ENCODE peak calls at places on chromosome 10, in five cellular contexts. B is epithelial cell of prostate; O is effector memory CD4-positive, alpha-beta T cell; X is gastrocnemius medialis; Z is ovary. U is an unnamed sample.
A peak's percentile ranks its signal among the peaks of the same experiment; 100 is the strongest.

GRCh38 chr10:124461642-124462347 is at the start of gene LHPP:
- DNase-seq in B (peak; percentile 24), O (peak; percentile 74), X (peak; percentile 51), Z (peak; percentile 75), U (peak; percentile 79)

GRCh38 chr10:13536674-13537366 is 8.0 kb upstream of the BEND7 start:
- DNase-seq in B (no peak), O (no peak), X (no peak), Z (no peak), U (no peak)

GRCh38 chr10:86613905-86614304 is 40.4 kb upstream of the OPN4 start:
- DNase-seq in B (peak; percentile 54), O (no peak), X (no peak), Z (no peak), U (peak; percentile 58)

GRCh38 chr10:128916339-128916738 is 550.7 kb upstream of the MGMT start:
- DNase-seq in B (no peak), O (no peak), X (no peak), Z (no peak), U (no peak)

GRCh38 chr10:54985732-54986131 is 184.7 kb upstream of the PCDH15 start:
- DNase-seq in B (no peak), O (no peak), X (no peak), Z (no peak), U (no peak)

GRCh38 chr10:122288917-122289316 is 17.8 kb downstream of the BTBD16 start:
- DNase-seq in B (no peak), O (no peak), X (no peak), Z (no peak), U (no peak)

GRCh38 chr10:78306358-78306757 is 272.7 kb downstream of the RPS24 start:
- DNase-seq in B (no peak), O (no peak), X (no peak), Z (no peak), U (no peak)

GRCh38 chr10:24118246-24118645 is 90.7 kb upstream of the KIAA1217 start:
- DNase-seq in B (no peak), O (no peak), X (no peak), Z (no peak), U (no peak)

GRCh38 chr10:130763491-130763890 is 548.0 kb downstream of the TCERG1L start:
- DNase-seq in B (no peak), O (no peak), X (no peak), Z (no peak), U (no peak)

GRCh38 chr10:132540456-132540855 is 2.9 kb downstream of the INPP5A start:
- DNase-seq in B (no peak), O (no peak), X (no peak), Z (peak; percentile 51), U (no peak)
- H3K27ac ChIP-seq in B (no peak overlapping the region), O (peak overlapping the region; percentile 72), X (peak overlapping the region; percentile 93), Z (no peak overlapping the region), U (no peak overlapping the region)

DNA sequence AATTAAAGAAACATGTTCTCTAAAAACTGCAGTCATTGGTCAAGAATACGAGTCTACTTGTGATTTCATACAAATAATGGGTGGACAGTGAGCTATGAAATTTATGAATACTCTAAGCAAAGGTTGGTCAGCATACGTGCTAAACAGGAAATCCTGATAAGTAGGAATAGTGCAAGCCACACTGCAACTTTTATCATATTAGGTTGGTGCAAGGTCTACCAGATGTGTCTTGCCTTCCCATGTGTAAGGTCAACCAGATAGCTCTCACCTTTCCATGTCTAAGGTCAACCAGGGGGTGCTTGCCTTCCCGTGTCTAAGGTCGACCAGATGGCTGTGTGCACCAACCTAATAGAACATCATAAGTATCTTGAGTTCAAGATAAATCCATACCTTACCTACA is 2.0 kb upstream of the ITGB1 start:
- DNase-seq in B (no peak), O (no peak), X (no peak), Z (no peak), U (no peak)
- H3K27ac ChIP-seq in B (peak overlapping the region; percentile 96), O (no peak overlapping the region), X (peak overlapping the region; percentile 93), Z (no peak overlapping the region), U (peak overlapping the region; percentile 97)

GRCh38 chr10:100531761-100532160 is 2.1 kb upstream of the NDUFB8 start:
- DNase-seq in B (no peak), O (no peak), X (no peak), Z (no peak), U (no peak)

GRCh38 chr10:100522945-100523344 is 3.3 kb upstream of the SEC31B start:
- DNase-seq in B (no peak), O (no peak), X (no peak), Z (no peak), U (no peak)

GRCh38 chr10:100529473-100530298 is at the start of gene NDUFB8:
- DNase-seq in B (no peak), O (peak; percentile 80), X (peak; percentile 78), Z (peak; percentile 90), U (peak; percentile 76)

GRCh38 chr10:100528885-100529472 is 692 bp downstream of the NDUFB8 start:
- DNase-seq in B (no peak), O (no peak), X (peak; percentile 46), Z (no peak), U (no peak)

GRCh38 chr10:100528123-100528884 is 1.4 kb downstream of the NDUFB8 start:
- DNase-seq in B (no peak), O (no peak), X (no peak), Z (no peak), U (no peak)
- H3K27ac ChIP-seq in B (peak overlapping the region; percentile 32), O (peak overlapping the region; percentile 85), X (peak overlapping the region; percentile 86), Z (peak overlapping the region; percentile 71), U (peak overlapping the region; percentile 80)

DNA sequence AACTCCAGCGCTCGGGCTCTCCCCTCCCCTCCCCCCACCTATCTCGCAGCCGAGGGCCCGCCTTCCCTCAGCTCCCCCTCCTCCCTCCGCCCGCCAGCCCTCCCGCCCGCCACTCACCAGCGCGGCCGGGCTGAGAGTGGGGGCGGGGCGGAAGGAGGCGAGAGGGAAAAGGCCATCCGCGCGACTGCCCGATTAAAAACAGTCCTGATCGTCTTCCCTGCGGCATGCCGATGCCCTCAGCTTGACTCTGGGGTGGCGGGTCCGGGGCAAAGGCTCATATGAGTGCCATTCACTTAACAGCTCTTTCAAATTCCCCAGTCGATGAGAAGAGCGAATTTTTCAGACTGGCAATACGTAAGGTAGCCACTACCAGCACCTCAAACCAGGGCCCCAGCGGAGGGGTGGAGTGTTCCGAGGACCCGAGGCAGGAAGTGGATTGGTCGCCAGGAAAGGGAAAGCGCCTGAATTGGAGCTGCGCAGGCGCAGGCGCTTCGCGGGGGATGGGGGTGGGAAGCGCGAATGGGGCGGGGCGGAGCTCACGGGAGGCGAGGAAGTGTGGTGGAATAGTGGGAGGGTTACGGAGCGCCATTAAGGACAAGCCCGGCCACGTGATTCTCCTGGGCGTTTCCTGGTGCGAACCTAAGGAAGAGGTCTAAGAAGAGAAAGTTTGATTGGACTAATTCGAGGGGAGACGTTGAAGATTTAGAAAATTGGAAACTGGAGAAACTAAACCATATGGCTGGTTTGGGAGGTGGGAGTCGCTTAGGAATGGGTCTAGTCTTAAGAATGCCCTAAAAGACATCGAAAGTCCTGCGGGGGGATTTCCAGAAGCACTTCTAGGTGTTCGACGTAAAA is at the start of gene UPF2:
- DNase-seq in B (peak; percentile 90), O (peak; percentile 95), X (peak; percentile 98), Z (peak; percentile 98), U (peak; percentile 96)
- H3K27ac ChIP-seq in B (peak within 1 kb of the TSS; percentile 92), O (peak within 1 kb of the TSS; percentile 99), X (peak within 1 kb of the TSS; percentile 95), Z (peak within 1 kb of the TSS; percentile 97), U (peak within 1 kb of the TSS; percentile 100)

GRCh38 chr10:110078317-110078716 is 70.5 kb downstream of the ADD3 start:
- DNase-seq in B (no peak), O (no peak), X (no peak), Z (no peak), U (no peak)
- H3K27ac ChIP-seq in B (no peak overlapping the region), O (peak overlapping the region; percentile 48), X (peak overlapping the region; percentile 45), Z (peak overlapping the region; percentile 32), U (no peak overlapping the region)

DNA sequence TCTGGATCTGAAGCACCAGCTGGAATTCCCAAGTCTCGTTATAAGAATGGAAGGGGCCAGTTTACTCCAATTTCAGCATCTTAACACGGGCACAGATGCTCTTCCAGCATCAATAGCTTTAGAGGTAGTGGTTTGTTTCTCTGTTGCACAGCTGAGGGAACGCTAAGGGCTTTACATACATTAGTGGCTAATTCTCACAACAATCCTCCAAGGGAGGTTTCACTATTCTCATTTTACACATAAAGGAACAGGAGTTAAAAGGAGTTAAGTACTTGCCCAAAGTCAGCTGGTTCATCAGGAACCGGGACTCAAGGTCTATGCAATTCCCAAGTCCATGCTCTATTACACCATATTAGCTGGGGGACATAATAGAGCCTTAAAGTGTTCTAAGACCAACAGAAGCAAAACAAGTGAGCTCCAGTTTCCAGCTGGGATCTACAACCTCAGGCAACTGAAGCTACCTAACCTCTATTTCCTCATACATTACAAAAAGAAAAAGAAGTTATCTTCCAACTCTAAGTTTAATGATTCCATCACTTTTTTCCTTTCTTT is 9.9 kb downstream of the XPNPEP1 start:
- DNase-seq in B (no peak), O (no peak), X (no peak), Z (no peak), U (no peak)
- H3K27ac ChIP-seq in B (peak overlapping the region; percentile 69), O (no peak overlapping the region), X (no peak overlapping the region), Z (no peak overlapping the region), U (peak overlapping the region; percentile 56)

DNA sequence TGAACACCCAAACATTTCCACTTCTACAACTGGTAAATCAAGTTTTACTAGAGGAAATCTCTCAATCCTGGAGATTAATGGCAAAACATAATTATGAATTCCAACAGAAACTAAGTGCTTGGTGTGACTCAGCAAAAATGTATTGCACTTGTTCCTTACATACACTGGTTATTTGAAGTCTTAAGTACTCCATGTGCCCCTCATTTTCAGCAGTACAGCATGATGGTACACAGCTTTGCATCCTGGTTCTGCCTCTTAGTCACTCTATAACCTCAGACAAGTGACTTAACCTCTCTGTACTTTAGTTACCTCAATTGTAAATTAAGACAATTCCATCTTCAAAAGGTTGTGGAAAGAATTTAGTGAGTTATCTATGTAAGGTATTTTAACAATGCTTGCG is 12.9 kb downstream of the SLC16A12 start:
- DNase-seq in B (no peak), O (no peak), X (no peak), Z (no peak), U (no peak)
- H3K27ac ChIP-seq in B (no peak overlapping the region), O (no peak overlapping the region), X (peak overlapping the region; percentile 65), Z (no peak overlapping the region), U (no peak overlapping the region)

DNA sequence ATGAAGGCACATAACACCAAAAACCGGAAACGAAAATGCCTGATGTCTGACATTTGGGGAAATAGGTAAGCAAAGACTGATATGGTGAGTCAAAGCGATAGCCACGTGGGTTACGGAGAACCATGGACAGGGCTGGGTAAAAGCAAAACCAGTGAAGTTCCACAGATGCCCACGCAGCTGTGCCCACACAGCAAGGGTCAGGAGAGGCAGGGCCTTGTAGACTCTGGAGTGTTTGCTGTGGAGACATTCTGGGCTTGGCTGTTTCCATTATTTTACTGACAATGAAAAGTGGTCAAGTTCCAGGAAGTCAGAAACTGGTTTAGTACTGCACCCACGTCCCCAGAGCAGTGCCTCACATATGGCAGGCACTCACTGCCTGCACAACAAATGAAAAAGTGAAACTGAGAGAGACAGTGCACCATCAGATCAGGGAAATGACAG is 148.7 kb downstream of the ZMYND11 start:
- DNase-seq in B (no peak), O (no peak), X (no peak), Z (peak; percentile 1), U (no peak)
- H3K27ac ChIP-seq in B (no peak overlapping the region), O (no peak overlapping the region), X (no peak overlapping the region), Z (no peak overlapping the region), U (no peak overlapping the region)

GRCh38 chr10:73650537-73651331 is 5.1 kb downstream of the SYNPO2L start:
- DNase-seq in B (peak; percentile 65), O (no peak), X (peak; percentile 92), Z (no peak), U (peak; percentile 69)

GRCh38 chr10:73648252-73648651 is 7.0 kb upstream of the MYOZ1 start:
- DNase-seq in B (no peak), O (no peak), X (no peak), Z (no peak), U (no peak)

GRCh38 chr10:73649876-73650536 is 5.8 kb downstream of the SYNPO2L start:
- DNase-seq in B (no peak), O (no peak), X (no peak), Z (no peak), U (no peak)

GRCh38 chr10:73647875-73648228 is 6.6 kb upstream of the MYOZ1 start:
- DNase-seq in B (no peak), O (no peak), X (no peak), Z (no peak), U (no peak)

GRCh38 chr10:73648975-73649829 is 6.6 kb downstream of the SYNPO2L start:
- DNase-seq in B (no peak), O (no peak), X (no peak), Z (no peak), U (peak; percentile 40)
- H3K27ac ChIP-seq in B (no peak overlapping the region), O (no peak overlapping the region), X (peak overlapping the region; percentile 96), Z (no peak overlapping the region), U (no peak overlapping the region)